ENCODE peak calls at places on chromosome 20, in six cellular contexts. O, G, Z, J, F and D are unnamed samples.

GRCh38 chr20:49642808-49643207 is 70.9 kb downstream of the B4GALT5 start:
- DNase-seq in O (no peak), G (no peak), Z (no peak), J (no peak), F (no peak), D (no peak)

GRCh38 chr20:60469829-60470228 is 511.6 kb downstream of the CDH26 start:
- DNase-seq in O (no peak), G (no peak), Z (no peak), J (no peak), F (no peak), D (no peak)

GRCh38 chr20:35901678-35902544 is 52.4 kb downstream of the SCAND1 start:
- DNase-seq in O (peak; percentile 23), G (no peak), Z (peak; percentile 76), J (no peak), F (no peak), D (peak; percentile 60)

GRCh38 chr20:46371656-46372055 is 34.8 kb downstream of the ELMO2 start:
- DNase-seq in O (no peak), G (no peak), Z (no peak), J (no peak), F (no peak), D (no peak)

GRCh38 chr20:62850333-62850974 is 11.2 kb downstream of the TCFL5 start:
- DNase-seq in O (no peak), G (no peak), Z (no peak), J (no peak), F (peak; percentile 45), D (no peak)

GRCh38 chr20:50746138-50746940 is 15.0 kb downstream of the PARD6B start:
- DNase-seq in O (no peak), G (no peak), Z (no peak), J (no peak), F (no peak), D (no peak)

GRCh38 chr20:33020278-33021161 is 10.9 kb upstream of the BPIFB6 start:
- DNase-seq in O (no peak), G (no peak), Z (no peak), J (no peak), F (no peak), D (no peak)

GRCh38 chr20:31710423-31711250 is 12.0 kb downstream of the BCL2L1 start:
- DNase-seq in O (no peak), G (no peak), Z (no peak), J (no peak), F (no peak), D (no peak)

GRCh38 chr20:50269111-50270033 is 78.7 kb downstream of the CEBPB start:
- DNase-seq in O (no peak), G (no peak), Z (no peak), J (no peak), F (no peak), D (no peak)

GRCh38 chr20:62595491-62595890 is 46.8 kb upstream of the SLCO4A1 start:
- DNase-seq in O (peak; percentile 62), G (no peak), Z (peak; percentile 66), J (no peak), F (no peak), D (no peak)

GRCh38 chr20:5191829-5192569 is 65.2 kb downstream of the CDS2 start:
- DNase-seq in O (peak; percentile 51), G (peak; percentile 74), Z (peak; percentile 81), J (peak; percentile 61), F (peak; percentile 77), D (peak; percentile 57)

GRCh38 chr20:61931476-61932198 is 134.0 kb downstream of the TAF4 start:
- DNase-seq in O (no peak), G (no peak), Z (no peak), J (no peak), F (no peak), D (no peak)

GRCh38 chr20:50335105-50335504 is 144.5 kb downstream of the CEBPB start:
- DNase-seq in O (peak; percentile 68), G (peak; percentile 50), Z (peak; percentile 77), J (no peak), F (peak; percentile 89), D (no peak)

GRCh38 chr20:35093245-35093884 is 758 bp upstream of the TRPC4AP start:
- DNase-seq in O (no peak), G (no peak), Z (peak; percentile 47), J (no peak), F (no peak), D (peak; percentile 67)

GRCh38 chr20:32583581-32584045 is 1.5 kb downstream of the NOL4L start:
- DNase-seq in O (no peak), G (no peak), Z (no peak), J (no peak), F (peak; percentile 55), D (no peak)

GRCh38 chr20:51767867-51768758 is at the start of gene ATP9A:
- DNase-seq in O (no peak), G (peak; percentile 78), Z (no peak), J (no peak), F (peak; percentile 60), D (no peak)

GRCh38 chr20:31617432-31618104 is 12.5 kb downstream of the ID1 start:
- DNase-seq in O (no peak), G (no peak), Z (no peak), J (no peak), F (no peak), D (no peak)

GRCh38 chr20:2698186-2698817 is 5.7 kb downstream of the EBF4 start:
- DNase-seq in O (no peak), G (peak; percentile 30), Z (no peak), J (no peak), F (no peak), D (no peak)

GRCh38 chr20:48635791-48636267 is 192.0 kb downstream of the PREX1 start:
- DNase-seq in O (peak; percentile 16), G (peak; percentile 90), Z (peak; percentile 54), J (no peak), F (peak; percentile 82), D (no peak)

GRCh38 chr20:47735412-47736400 is 49.6 kb downstream of the SULF2 start:
- DNase-seq in O (no peak), G (no peak), Z (no peak), J (no peak), F (no peak), D (no peak)

GRCh38 chr20:51244496-51244895 is 221.6 kb upstream of the KCNG1 start:
- DNase-seq in O (no peak), G (no peak), Z (no peak), J (no peak), F (no peak), D (no peak)

GRCh38 chr20:32807706-32808105 is 12.0 kb upstream of the MAPRE1 start:
- DNase-seq in O (no peak), G (no peak), Z (no peak), J (no peak), F (peak; percentile 91), D (no peak)

DNA sequence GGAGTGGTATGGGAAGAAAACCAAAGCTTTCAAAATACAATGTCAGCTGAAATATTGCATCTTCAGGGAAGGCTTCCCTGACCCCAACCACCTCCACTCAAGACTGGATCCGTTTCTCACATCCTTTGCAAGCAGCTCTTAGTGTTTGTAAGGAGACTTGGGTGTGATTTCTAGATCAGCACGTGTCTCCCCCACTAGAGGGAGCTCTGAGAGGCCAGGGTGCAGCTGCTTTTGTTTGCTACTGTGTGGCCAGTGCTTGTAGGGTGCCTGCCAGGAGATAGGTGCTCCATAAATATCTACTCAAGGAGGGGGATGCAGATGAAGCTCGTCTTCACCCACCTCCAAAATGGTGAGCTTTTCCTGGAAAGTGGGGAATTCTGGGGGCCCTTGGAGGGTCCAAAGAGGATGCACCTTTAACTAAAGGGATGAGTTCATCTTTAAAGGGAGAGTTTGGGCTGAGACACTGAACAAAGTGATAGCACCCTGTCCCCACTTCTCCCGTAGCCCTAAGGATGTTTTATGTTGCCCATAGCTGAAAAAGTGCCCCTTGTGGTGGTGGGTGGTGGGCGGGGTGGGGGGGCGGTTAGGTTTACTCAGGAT is 52.6 kb upstream of the MAFB start:
- DNase-seq in O (peak; percentile 56), G (no peak), Z (peak; percentile 56), J (no peak), F (peak; percentile 83), D (peak; percentile 25)
- TF ChIP-seq REST in O (no peak), G (no peak), Z (no peak), J (no peak), F (no peak), D (no peak)

GRCh38 chr20:1661542-1662299 is 4.1 kb upstream of the SIRPG start:
- DNase-seq in O (no peak), G (no peak), Z (no peak), J (no peak), F (no peak), D (no peak)

GRCh38 chr20:1665345-1665744 is 7.8 kb upstream of the SIRPG start:
- DNase-seq in O (no peak), G (no peak), Z (no peak), J (no peak), F (no peak), D (no peak)

GRCh38 chr20:1666802-1667201 is 9.2 kb upstream of the SIRPG start:
- DNase-seq in O (no peak), G (no peak), Z (no peak), J (no peak), F (no peak), D (no peak)

GRCh38 chr20:1664911-1665310 is 7.3 kb upstream of the SIRPG start:
- DNase-seq in O (no peak), G (no peak), Z (no peak), J (peak; percentile 19), F (no peak), D (no peak)

DNA sequence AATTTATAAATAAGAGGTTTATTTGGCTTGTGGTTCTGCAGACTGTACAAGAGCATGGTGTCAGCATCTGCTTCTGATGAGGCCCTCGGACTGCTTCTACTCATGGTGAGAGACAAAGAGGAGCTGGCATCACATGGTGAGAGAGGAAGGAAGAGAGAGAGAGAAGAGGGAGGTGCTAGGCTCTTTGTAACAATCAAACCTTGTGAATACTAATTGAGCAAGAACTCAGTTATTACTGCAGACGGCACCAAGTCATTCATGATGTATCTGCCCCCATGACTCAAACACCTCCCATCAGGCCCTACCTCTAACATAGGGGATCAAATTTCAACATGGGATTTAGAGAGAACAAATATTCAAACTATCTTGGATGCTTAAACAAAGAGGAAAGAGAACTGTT is 6.3 kb upstream of the SIRPG start:
- DNase-seq in O (no peak), G (no peak), Z (no peak), J (no peak), F (no peak), D (no peak)
- TF ChIP-seq REST in O (no peak), G (no peak), Z (no peak), J (no peak), F (no peak), D (no peak)

GRCh38 chr20:6698723-6699122 is 68.8 kb upstream of the BMP2 start:
- DNase-seq in O (no peak), G (no peak), Z (no peak), J (no peak), F (no peak), D (no peak)

GRCh38 chr20:6703047-6703446 is 64.4 kb upstream of the BMP2 start:
- DNase-seq in O (no peak), G (no peak), Z (no peak), J (no peak), F (no peak), D (no peak)

GRCh38 chr20:6702144-6702543 is 65.3 kb upstream of the BMP2 start:
- DNase-seq in O (no peak), G (no peak), Z (no peak), J (no peak), F (no peak), D (no peak)

GRCh38 chr20:6699931-6700562 is 67.4 kb upstream of the BMP2 start:
- DNase-seq in O (no peak), G (no peak), Z (no peak), J (no peak), F (no peak), D (no peak)

GRCh38 chr20:6700563-6701328 is 66.7 kb upstream of the BMP2 start:
- DNase-seq in O (no peak), G (no peak), Z (no peak), J (no peak), F (no peak), D (no peak)
- TF ChIP-seq REST in O (no peak), G (no peak), Z (no peak), J (no peak), F (no peak), D (no peak)

GRCh38 chr20:39849664-39850063 is 839.4 kb downstream of the MAFB start:
- DNase-seq in O (no peak), G (peak; percentile 70), Z (no peak), J (no peak), F (no peak), D (no peak)
- TF ChIP-seq REST in O (no peak), G (no peak), Z (no peak), J (no peak), F (no peak), D (no peak)